ENCODE peak calls at places on chromosomes 7 and 10, in nine cellular contexts. T is stimulated activated CD8-positive, alpha-beta memory T cell treated with anti-CD3 and anti-CD28 coated beads, Interleukin-4, amount 100 ng/mL, for 48 hours; V is stimulated activated naive CD8-positive, alpha-beta T cell treated with anti-CD3 and anti-CD28 coated beads, Interleukin-15, Interleukin-2, amounts not matched to agents 100 U/mL and 50 U/mL, for 24 hours; M is activated CD4-positive, CD25-positive, alpha-beta regulatory T cell; S is left ventricle myocardium inferior; O is mammary epithelial cell; G is AG10803; R is progenitor cell of endocrine pancreas; I is EL. N is an unnamed sample.

GRCh38 chr7:30556854-30557644 is 37.6 kb upstream of the GARS1 start:
- DNase-seq in T (no peak), V (no peak), M (no peak), S (no peak), O (peak), G (peak), R (no peak), I (no peak), N (no peak)

GRCh38 chr7:126605553-126605952 is 647.2 kb downstream of the GRM8 start:
- DNase-seq in T (no peak), V (no peak), M (no peak), S (no peak), O (no peak), G (no peak), R (no peak), I (no peak), N (no peak)

GRCh38 chr10:49050338-49050737 is 65.0 kb downstream of the VSTM4 start:
- DNase-seq in T (no peak), V (no peak), M (no peak), S (no peak), O (no peak), G (no peak), R (no peak), I (peak), N (no peak)

GRCh38 chr10:9786576-9786975 is 1231.1 kb upstream of the CELF2 start:
- DNase-seq in T (no peak), V (no peak), M (no peak), S (no peak), O (peak), G (peak), R (no peak), I (peak), N (no peak)

GRCh38 chr10:75651452-75651851 is 220.0 kb downstream of the LRMDA start:
- DNase-seq in T (no peak), V (no peak), M (no peak), S (no peak), O (peak), G (peak), R (no peak), I (no peak), N (no peak)

GRCh38 chr7:135620980-135621850 is 41.1 kb upstream of the STMP1 start:
- DNase-seq in T (no peak), V (peak), M (no peak), S (no peak), O (peak), G (peak), R (no peak), I (peak), N (no peak)

GRCh38 chr10:24303522-24304310 is 94.8 kb downstream of the KIAA1217 start:
- DNase-seq in T (no peak), V (no peak), M (no peak), S (no peak), O (no peak), G (no peak), R (no peak), I (no peak), N (no peak)

GRCh38 chr10:110634527-110635209 is 9.5 kb upstream of the RBM20 start:
- DNase-seq in T (no peak), V (no peak), M (no peak), S (peak), O (no peak), G (no peak), R (no peak), I (no peak), N (no peak)

GRCh38 chr7:83579740-83580139 is 69.2 kb downstream of the SEMA3E start:
- DNase-seq in T (no peak), V (no peak), M (no peak), S (no peak), O (peak), G (no peak), R (no peak), I (peak), N (no peak)

GRCh38 chr7:16695621-16696237 is 49.7 kb downstream of the BZW2 start:
- DNase-seq in T (no peak), V (no peak), M (no peak), S (no peak), O (peak), G (peak), R (peak), I (peak), N (no peak)

GRCh38 chr7:13017881-13018280 is 330.4 kb downstream of the ARL4A start:
- DNase-seq in T (no peak), V (no peak), M (no peak), S (no peak), O (peak), G (no peak), R (no peak), I (no peak), N (no peak)

N was measured in activated effector memory CD4-positive, alpha-beta T cell treated with anti-CD3 and anti-CD28 coated beads, Interleukin-2, amount 50 U/mL, for 16 hours.